ENCODE peak calls at places on chromosomes 11 and 22, in four cellular contexts. T is stimulated activated CD4-positive, alpha-beta T cell treated with anti-CD3 and anti-CD28 coated beads, Interleukin-12 subunit alpha, Interleukin-12 subunit beta, amount 100 ng/mL, for 4 hours; I is CD4-positive, alpha-beta T cell; Y is activated CD8-positive, alpha-beta memory T cell treated with anti-CD3 and anti-CD28 coated beads, Interleukin-2, amount 50 U/mL, for 4 hours. C is an unnamed sample.

GRCh38 chr11:26891501-26891900 is 102.4 kb upstream of the FIBIN start:
- DNase-seq in T (no peak), I (no peak), Y (no peak), C (no peak)

GRCh38 chr22:36872866-36873498 is 12.2 kb downstream of the NCF4 start:
- DNase-seq in T (no peak), I (no peak), Y (no peak), C (no peak)

GRCh38 chr22:37330200-37331033 is 48.1 kb downstream of the CYTH4 start:
- DNase-seq in T (no peak), I (no peak), Y (no peak), C (no peak)

GRCh38 chr11:93271596-93271995 is 58.9 kb upstream of the DEUP1 start:
- DNase-seq in T (no peak), I (no peak), Y (no peak), C (no peak)

GRCh38 chr11:114163231-114163631 is 103.7 kb downstream of the ZBTB16 start:
- DNase-seq in T (no peak), I (no peak), Y (no peak), C (no peak)

GRCh38 chr11:26749927-26750326 is 28.1 kb upstream of the SLC5A12 start:
- DNase-seq in T (no peak), I (no peak), Y (no peak), C (no peak)

GRCh38 chr11:128190312-128190711 is 397.0 kb downstream of the ETS1 start:
- DNase-seq in T (no peak), I (peak), Y (no peak), C (peak)

GRCh38 chr11:111785886-111786412 is 19.8 kb upstream of the PPP2R1B start:
- DNase-seq in T (no peak), I (no peak), Y (no peak), C (no peak)

GRCh38 chr22:35608088-35608487 is 9.0 kb downstream of the MB start:
- DNase-seq in T (no peak), I (no peak), Y (no peak), C (no peak)

GRCh38 chr11:125871391-125872137 is 15.9 kb upstream of the HYLS1 start:
- DNase-seq in T (no peak), I (no peak), Y (peak), C (no peak)

GRCh38 chr11:78573271-78574035 is 1.2 kb downstream of the NARS2 start:
- DNase-seq in T (no peak), I (no peak), Y (no peak), C (no peak)

GRCh38 chr11:66595245-66595904 is 2.4 kb downstream of the CCS start:
- DNase-seq in T (no peak), I (no peak), Y (no peak), C (no peak)

GRCh38 chr11:70061734-70062133 is 16.4 kb upstream of the ANO1 start:
- DNase-seq in T (no peak), I (no peak), Y (no peak), C (no peak)

GRCh38 chr11:114482114-114482513 is 42.8 kb downstream of the REXO2 start:
- DNase-seq in T (no peak), I (no peak), Y (no peak), C (no peak)

GRCh38 chr11:44024977-44025376 is 22.8 kb upstream of the ACCSL start:
- DNase-seq in T (no peak), I (no peak), Y (no peak), C (no peak)

GRCh38 chr11:70675697-70676374 is 277.5 kb downstream of the CTTN start:
- DNase-seq in T (no peak), I (no peak), Y (no peak), C (no peak)

GRCh38 chr11:45900916-45901617 is 6.0 kb downstream of the FREY1 start:
- DNase-seq in T (no peak), I (no peak), Y (no peak), C (no peak)

GRCh38 chr22:48500481-48501230 is 1327.0 kb downstream of the BRD1 start:
- DNase-seq in T (no peak), I (no peak), Y (no peak), C (no peak)

GRCh38 chr11:110381214-110381613 is 48.5 kb upstream of the FDX1 start:
- DNase-seq in T (no peak), I (no peak), Y (no peak), C (no peak)

GRCh38 chr22:50101870-50102565 is 12.2 kb downstream of the MOV10L1 start:
- DNase-seq in T (no peak), I (no peak), Y (no peak), C (no peak)

GRCh38 chr22:40894417-40894816 is 32.5 kb upstream of the DNAJB7 start:
- DNase-seq in T (no peak), I (no peak), Y (no peak), C (no peak)